ENCODE peak calls at places on chromosomes 1 and 21, in eight cellular contexts. L is Caco-2, O is A549, T is fibroblast of pulmonary artery, R is fibroblast of mammary gland, U is BJ, K is astrocyte of the spinal cord, C is dorsolateral prefrontal cortex. P is an unnamed sample.

GRCh38 chr1:77202746-77203145 is 16.5 kb downstream of the PIGK start:
- DNase-seq in L (no peak), O (no peak), T (no peak), R (no peak), U (no peak), K (no peak), C (no peak), P (no peak)

GRCh38 chr21:15300131-15300530 is 235.3 kb upstream of the NRIP1 start:
- DNase-seq in L (no peak), O (no peak), T (no peak), R (no peak), U (no peak), K (no peak), C (no peak), P (no peak)

GRCh38 chr21:19368944-19369343 is 965.4 kb upstream of the TMPRSS15 start:
- DNase-seq in L (no peak), O (no peak), T (no peak), R (no peak), U (no peak), K (no peak), C (no peak), P (no peak)

GRCh38 chr1:168057921-168058320 is 78.8 kb downstream of the GPR161 start:
- DNase-seq in L (no peak), O (no peak), T (peak; percentile 31), R (peak; percentile 17), U (no peak), K (no peak), C (no peak), P (no peak)

GRCh38 chr1:234608720-234609527 is 1.1 kb downstream of the IRF2BP2 start:
- DNase-seq in L (peak; percentile 59), O (no peak), T (peak; percentile 66), R (peak; percentile 42), U (no peak), K (peak; percentile 65), C (peak; percentile 58), P (peak; percentile 69)

GRCh38 chr1:203238535-203238934 is 9.1 kb upstream of the CHIT1 start:
- DNase-seq in L (no peak), O (no peak), T (no peak), R (no peak), U (no peak), K (no peak), C (no peak), P (no peak)

GRCh38 chr1:45394342-45394741 is 54.1 kb upstream of the MUTYH start:
- DNase-seq in L (no peak), O (no peak), T (peak; percentile 3), R (no peak), U (no peak), K (no peak), C (no peak), P (no peak)

GRCh38 chr1:5333326-5333725 is 658.9 kb downstream of the NPHP4 start:
- DNase-seq in L (no peak), O (no peak), T (no peak), R (no peak), U (no peak), K (no peak), C (no peak), P (peak; percentile 0)

GRCh38 chr1:53381790-53382401 is 54.0 kb upstream of the LRP8 start:
- DNase-seq in L (no peak), O (peak; percentile 43), T (peak; percentile 21), R (peak; percentile 66), U (no peak), K (peak; percentile 68), C (no peak), P (peak; percentile 64)

GRCh38 chr1:200867018-200867811 is 5.6 kb upstream of the GPR25 start:
- DNase-seq in L (no peak), O (no peak), T (no peak), R (peak; percentile 21), U (no peak), K (peak; percentile 51), C (no peak), P (no peak)

GRCh38 chr1:152112101-152112884 is 3.0 kb downstream of the TCHH start:
- DNase-seq in L (no peak), O (no peak), T (peak; percentile 18), R (peak; percentile 17), U (no peak), K (peak; percentile 8), C (no peak), P (no peak)

GRCh38 chr1:111192074-111192473 is 8.4 kb downstream of the DENND2D start:
- DNase-seq in L (no peak), O (no peak), T (no peak), R (no peak), U (no peak), K (no peak), C (no peak), P (no peak)

GRCh38 chr1:99558539-99558938 is 87.4 kb upstream of the PALMD start:
- DNase-seq in L (no peak), O (no peak), T (peak; percentile 34), R (peak; percentile 81), U (no peak), K (peak; percentile 42), C (no peak), P (no peak)

GRCh38 chr1:117036018-117036421 is 24.1 kb upstream of the TTF2 start:
- DNase-seq in L (peak; percentile 33), O (no peak), T (peak; percentile 32), R (peak; percentile 33), U (no peak), K (no peak), C (no peak), P (no peak)

DNA sequence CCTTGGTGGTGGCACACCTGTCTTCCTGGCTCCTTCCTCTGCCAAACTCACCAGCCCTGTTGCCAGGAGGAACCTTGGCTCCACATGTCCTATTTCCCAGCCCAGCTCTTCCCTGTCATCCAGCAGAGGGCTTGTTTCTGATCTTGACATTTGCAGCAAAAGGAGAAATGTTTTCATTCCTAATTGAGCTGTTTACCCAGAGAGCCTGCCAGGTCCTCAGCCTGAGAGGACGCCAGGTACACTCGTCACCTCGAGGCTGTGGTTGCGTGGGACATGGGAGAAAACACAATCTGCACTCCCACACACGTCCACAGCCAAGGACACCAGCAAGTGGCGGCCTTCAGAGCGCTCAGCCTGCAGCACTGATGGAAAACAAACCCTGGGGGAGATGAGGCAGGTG is 132.8 kb upstream of the CD34 start:
- DNase-seq in L (no peak), O (no peak), T (no peak), R (no peak), U (no peak), K (no peak), C (peak; percentile 68), P (no peak)
- TF ChIP-seq CTCF in L (no peak), O (no peak), T (no peak), R (no peak), U (no peak), K (no peak), C (peak; percentile 34), P (no peak)

DNA sequence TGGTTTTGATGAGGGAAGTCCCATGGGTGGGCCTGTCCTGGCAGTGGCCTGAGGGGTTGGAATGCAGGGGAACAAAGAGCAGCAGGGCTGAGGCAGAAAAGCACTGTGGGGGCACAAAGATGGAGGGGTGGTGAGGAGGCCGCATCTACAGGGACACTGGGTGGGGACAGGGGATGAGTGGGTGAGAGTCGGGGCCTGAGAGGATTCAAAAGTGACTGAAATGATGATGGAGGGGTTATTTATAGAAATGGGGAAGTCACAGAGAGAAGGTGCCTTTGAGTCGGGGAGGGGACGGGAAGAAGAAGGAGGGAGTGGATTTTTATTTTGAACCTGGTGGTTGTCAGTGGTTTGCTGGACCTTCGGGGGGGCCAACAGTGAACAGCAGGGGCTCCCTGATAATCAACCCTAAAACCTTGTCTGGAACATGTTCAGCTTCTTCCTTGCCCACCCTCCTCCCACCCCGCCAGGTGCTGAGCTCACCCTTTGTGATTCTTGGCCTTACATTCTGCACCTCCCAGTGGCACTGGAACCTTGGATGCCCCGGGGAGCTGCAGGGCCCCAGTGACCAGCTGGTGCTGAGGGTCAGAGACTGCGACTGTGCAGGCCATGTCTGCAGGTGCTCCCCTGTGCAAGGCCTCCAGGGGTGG is 42.9 kb downstream of the IER5 start:
- DNase-seq in L (no peak), O (no peak), T (no peak), R (no peak), U (no peak), K (no peak), C (no peak), P (no peak)
- TF ChIP-seq CTCF in L (no peak), O (no peak), T (no peak), R (no peak), U (no peak), K (no peak), C (no peak), P (no peak)

GRCh38 chr1:156465747-156466365 is 34.7 kb downstream of the MEF2D start:
- DNase-seq in L (no peak), O (no peak), T (no peak), R (peak; percentile 65), U (no peak), K (no peak), C (no peak), P (peak; percentile 57)
- TF ChIP-seq CTCF in L (peak; percentile 21), O (peak; percentile 36), T (peak; percentile 14), R (peak; percentile 24), U (no peak), K (peak; percentile 31), C (no peak), P (peak; percentile 31)

GRCh38 chr1:7581754-7582264 is 189.3 kb upstream of the VAMP3 start:
- DNase-seq in L (peak; percentile 21), O (no peak), T (peak; percentile 2), R (peak; percentile 52), U (no peak), K (no peak), C (peak; percentile 49), P (no peak)
- TF ChIP-seq CTCF in L (no peak), O (no peak), T (no peak), R (no peak), U (no peak), K (peak; percentile 18), C (no peak), P (no peak)

DNA sequence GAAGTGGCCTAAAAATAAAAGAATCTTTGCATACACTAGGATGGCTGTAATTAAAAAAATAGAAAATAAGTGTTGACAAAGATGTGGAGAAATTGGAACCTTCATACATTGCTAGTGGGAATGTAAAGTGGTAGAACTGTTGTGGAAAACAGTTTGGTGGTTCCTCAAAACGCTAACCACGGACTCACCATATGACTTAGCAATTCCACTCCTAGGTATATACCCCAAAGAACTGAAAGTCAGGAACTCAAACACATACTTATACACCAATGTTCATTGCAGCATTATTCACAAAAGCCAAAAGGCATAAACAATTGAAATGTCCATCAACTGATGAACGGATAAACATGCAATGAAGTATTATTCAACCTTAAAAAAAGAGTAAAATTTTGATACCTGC is 10.8 kb upstream of the HMGCL start:
- DNase-seq in L (no peak), O (no peak), T (no peak), R (no peak), U (no peak), K (no peak), C (no peak), P (no peak)
- TF ChIP-seq CTCF in L (no peak), O (no peak), T (no peak), R (no peak), U (no peak), K (no peak), C (no peak), P (no peak)